ENCODE peak calls at places on chromosomes 2 and 18, in six cellular contexts. One of them, this sample, is unnamed.

GRCh38 chr18:24766376-24766775 is 305.9 kb downstream of the HRH4 start:
- DNase-seq in K562: no peak
- DNase-seq in sigmoid colon: no peak
- DNase-seq in spleen: no peak
- DNase-seq in GM12878: no peak
- DNase-seq in vagina: no peak
- DNase-seq in this sample: no peak

GRCh38 chr2:160426604-160427003 is 67.0 kb downstream of the RBMS1 start:
- DNase-seq in K562: no peak
- DNase-seq in sigmoid colon: no peak
- DNase-seq in spleen: no peak
- DNase-seq in GM12878: no peak
- DNase-seq in vagina: no peak
- DNase-seq in this sample: no peak

GRCh38 chr18:8107426-8107825 is 501.8 kb upstream of the RAB12 start:
- DNase-seq in K562: no peak
- DNase-seq in sigmoid colon: no peak
- DNase-seq in spleen: no peak
- DNase-seq in GM12878: no peak
- DNase-seq in vagina: no peak
- DNase-seq in this sample: no peak

GRCh38 chr18:62610509-62611394 is 87.9 kb downstream of the ZCCHC2 start:
- DNase-seq in K562: peak
- DNase-seq in sigmoid colon: no peak
- DNase-seq in spleen: no peak
- DNase-seq in GM12878: no peak
- DNase-seq in vagina: no peak
- DNase-seq in this sample: no peak

GRCh38 chr18:75162467-75162866 is 46.5 kb downstream of the PTGR3 start:
- DNase-seq in K562: no peak
- DNase-seq in sigmoid colon: no peak
- DNase-seq in spleen: no peak
- DNase-seq in GM12878: no peak
- DNase-seq in vagina: no peak
- DNase-seq in this sample: peak

GRCh38 chr18:50844960-50845359 is 25.1 kb upstream of the MRO start:
- DNase-seq in K562: no peak
- DNase-seq in sigmoid colon: no peak
- DNase-seq in spleen: no peak
- DNase-seq in GM12878: no peak
- DNase-seq in vagina: no peak
- DNase-seq in this sample: no peak

GRCh38 chr2:107817378-107817777 is 9.3 kb upstream of the RGPD4 start:
- DNase-seq in K562: no peak
- DNase-seq in sigmoid colon: no peak
- DNase-seq in spleen: no peak
- DNase-seq in GM12878: no peak
- DNase-seq in vagina: no peak
- DNase-seq in this sample: no peak

GRCh38 chr2:19653336-19653908 is 248.4 kb downstream of the TTC32 start:
- DNase-seq in K562: no peak
- DNase-seq in sigmoid colon: no peak
- DNase-seq in spleen: no peak
- DNase-seq in GM12878: no peak
- DNase-seq in vagina: no peak
- DNase-seq in this sample: no peak

GRCh38 chr2:39119732-39120520 is 925 bp downstream of the SOS1 start:
- DNase-seq in K562: peak
- DNase-seq in sigmoid colon: peak
- DNase-seq in spleen: no peak
- DNase-seq in GM12878: no peak
- DNase-seq in vagina: no peak
- DNase-seq in this sample: no peak

GRCh38 chr18:67266591-67267237 is 249.8 kb downstream of the DSEL start:
- DNase-seq in K562: no peak
- DNase-seq in sigmoid colon: no peak
- DNase-seq in spleen: no peak
- DNase-seq in GM12878: no peak
- DNase-seq in vagina: no peak
- DNase-seq in this sample: no peak

GRCh38 chr2:110853516-110853915 is 121.1 kb downstream of the ACOXL start:
- DNase-seq in K562: peak
- DNase-seq in sigmoid colon: no peak
- DNase-seq in spleen: peak
- DNase-seq in GM12878: no peak
- DNase-seq in vagina: no peak
- DNase-seq in this sample: no peak

GRCh38 chr18:26771524-26771923 is 94.0 kb downstream of the AQP4 start:
- DNase-seq in K562: no peak
- DNase-seq in sigmoid colon: no peak
- DNase-seq in spleen: no peak
- DNase-seq in GM12878: no peak
- DNase-seq in vagina: no peak
- DNase-seq in this sample: no peak

GRCh38 chr2:10373931-10374330 is 71.2 kb downstream of the HPCAL1 start:
- DNase-seq in K562: no peak
- DNase-seq in sigmoid colon: no peak
- DNase-seq in spleen: no peak
- DNase-seq in GM12878: no peak
- DNase-seq in vagina: no peak
- DNase-seq in this sample: no peak

GRCh38 chr2:108023776-108024175 is 37.5 kb downstream of the SLC5A7 start:
- DNase-seq in K562: no peak
- DNase-seq in sigmoid colon: no peak
- DNase-seq in spleen: no peak
- DNase-seq in GM12878: no peak
- DNase-seq in vagina: no peak
- DNase-seq in this sample: no peak

GRCh38 chr2:157107877-157108276 is 149.6 kb upstream of the GALNT5 start:
- DNase-seq in K562: no peak
- DNase-seq in sigmoid colon: no peak
- DNase-seq in spleen: no peak
- DNase-seq in GM12878: no peak
- DNase-seq in vagina: no peak
- DNase-seq in this sample: no peak

GRCh38 chr2:16931441-16931840 is 265.8 kb upstream of the CYRIA start:
- DNase-seq in K562: no peak
- DNase-seq in sigmoid colon: no peak
- DNase-seq in spleen: no peak
- DNase-seq in GM12878: no peak
- DNase-seq in vagina: no peak
- DNase-seq in this sample: no peak

GRCh38 chr2:156434461-156435291 is 1.5 kb upstream of the GPD2 start:
- DNase-seq in K562: no peak
- DNase-seq in sigmoid colon: no peak
- DNase-seq in spleen: no peak
- DNase-seq in GM12878: no peak
- DNase-seq in vagina: no peak
- DNase-seq in this sample: no peak

GRCh38 chr2:222176890-222177289 is 121.9 kb downstream of the PAX3 start:
- DNase-seq in K562: no peak
- DNase-seq in sigmoid colon: no peak
- DNase-seq in spleen: no peak
- DNase-seq in GM12878: no peak
- DNase-seq in vagina: no peak
- DNase-seq in this sample: peak

GRCh38 chr2:16180631-16181030 is 240.3 kb downstream of the MYCN start:
- DNase-seq in K562: no peak
- DNase-seq in sigmoid colon: no peak
- DNase-seq in spleen: no peak
- DNase-seq in GM12878: no peak
- DNase-seq in vagina: no peak
- DNase-seq in this sample: no peak

GRCh38 chr2:48419884-48420511 is 110.0 kb upstream of the STON1 start:
- DNase-seq in K562: no peak
- DNase-seq in sigmoid colon: no peak
- DNase-seq in spleen: peak
- DNase-seq in GM12878: no peak
- DNase-seq in vagina: no peak
- DNase-seq in this sample: no peak

GRCh38 chr2:70670626-70671025 is 97.4 kb downstream of the ADD2 start:
- DNase-seq in K562: no peak
- DNase-seq in sigmoid colon: peak
- DNase-seq in spleen: peak
- DNase-seq in GM12878: no peak
- DNase-seq in vagina: no peak
- DNase-seq in this sample: no peak

GRCh38 chr2:151860210-151860609 is 32.0 kb upstream of the ARL5A start:
- DNase-seq in K562: no peak
- DNase-seq in sigmoid colon: no peak
- DNase-seq in spleen: no peak
- DNase-seq in GM12878: no peak
- DNase-seq in vagina: no peak
- DNase-seq in this sample: no peak

GRCh38 chr2:37746883-37747282 is 75.4 kb upstream of the CDC42EP3 start:
- DNase-seq in K562: no peak
- DNase-seq in sigmoid colon: no peak
- DNase-seq in spleen: no peak
- DNase-seq in GM12878: no peak
- DNase-seq in vagina: no peak
- DNase-seq in this sample: no peak

GRCh38 chr18:57806891-57807280 is 3.8 kb upstream of the ATP8B1 start:
- DNase-seq in K562: no peak
- DNase-seq in sigmoid colon: no peak
- DNase-seq in spleen: no peak
- DNase-seq in GM12878: no peak
- DNase-seq in vagina: no peak
- DNase-seq in this sample: no peak
- H3K27ac ChIP-seq in K562: no peak
- H3K27ac ChIP-seq in sigmoid colon: peak
- H3K27ac ChIP-seq in spleen: peak
- H3K27ac ChIP-seq in GM12878: no peak
- H3K27ac ChIP-seq in vagina: peak
- H3K27ac ChIP-seq in this sample: peak

GRCh38 chr2:239275037-239275685 is 125.7 kb downstream of the HDAC4 start:
- DNase-seq in K562: peak
- DNase-seq in sigmoid colon: peak
- DNase-seq in spleen: peak
- DNase-seq in GM12878: no peak
- DNase-seq in vagina: no peak
- DNase-seq in this sample: no peak
- TF ChIP-seq POLR2AphosphoS5 in K562: peak
- TF ChIP-seq POLR2AphosphoS5 in sigmoid colon: peak
- TF ChIP-seq POLR2AphosphoS5 in spleen: peak
- TF ChIP-seq POLR2AphosphoS5 in GM12878: no peak
- TF ChIP-seq POLR2AphosphoS5 in vagina: peak
- TF ChIP-seq POLR2AphosphoS5 in this sample: peak

GRCh38 chr2:177229448-177230242 is 17.1 kb downstream of the HNRNPA3 start:
- DNase-seq in K562: no peak
- DNase-seq in sigmoid colon: no peak
- DNase-seq in spleen: no peak
- DNase-seq in GM12878: no peak
- DNase-seq in vagina: no peak
- DNase-seq in this sample: no peak

GRCh38 chr2:177231270-177231669 is 18.7 kb downstream of the HNRNPA3 start:
- DNase-seq in K562: no peak
- DNase-seq in sigmoid colon: no peak
- DNase-seq in spleen: no peak
- DNase-seq in GM12878: no peak
- DNase-seq in vagina: no peak
- DNase-seq in this sample: no peak

GRCh38 chr2:177234267-177234666 is 21.7 kb downstream of the HNRNPA3 start:
- DNase-seq in K562: no peak
- DNase-seq in sigmoid colon: no peak
- DNase-seq in spleen: no peak
- DNase-seq in GM12878: no peak
- DNase-seq in vagina: no peak
- DNase-seq in this sample: no peak

GRCh38 chr2:177235855-177236437 is 23.4 kb downstream of the HNRNPA3 start:
- DNase-seq in K562: no peak
- DNase-seq in sigmoid colon: no peak
- DNase-seq in spleen: no peak
- DNase-seq in GM12878: no peak
- DNase-seq in vagina: no peak
- DNase-seq in this sample: no peak

GRCh38 chr2:177232098-177232704 is 19.6 kb downstream of the HNRNPA3 start:
- DNase-seq in K562: no peak
- DNase-seq in sigmoid colon: no peak
- DNase-seq in spleen: no peak
- DNase-seq in GM12878: no peak
- DNase-seq in vagina: no peak
- DNase-seq in this sample: no peak
- H3K27ac ChIP-seq in K562: no peak
- H3K27ac ChIP-seq in sigmoid colon: no peak
- H3K27ac ChIP-seq in spleen: no peak
- H3K27ac ChIP-seq in GM12878: no peak
- H3K27ac ChIP-seq in vagina: no peak
- H3K27ac ChIP-seq in this sample: no peak

GRCh38 chr18:78605255-78605654 is 374.4 kb upstream of the SALL3 start:
- DNase-seq in K562: no peak
- DNase-seq in sigmoid colon: no peak
- DNase-seq in spleen: peak
- DNase-seq in GM12878: no peak
- DNase-seq in vagina: no peak
- DNase-seq in this sample: no peak

GRCh38 chr18:78607784-78608183 is 371.8 kb upstream of the SALL3 start:
- DNase-seq in K562: no peak
- DNase-seq in sigmoid colon: no peak
- DNase-seq in spleen: peak
- DNase-seq in GM12878: no peak
- DNase-seq in vagina: peak
- DNase-seq in this sample: no peak

GRCh38 chr18:78610179-78610578 is 369.4 kb upstream of the SALL3 start:
- DNase-seq in K562: no peak
- DNase-seq in sigmoid colon: no peak
- DNase-seq in spleen: peak
- DNase-seq in GM12878: no peak
- DNase-seq in vagina: peak
- DNase-seq in this sample: no peak

GRCh38 chr18:78610646-78611045 is 369.0 kb upstream of the SALL3 start:
- DNase-seq in K562: no peak
- DNase-seq in sigmoid colon: no peak
- DNase-seq in spleen: peak
- DNase-seq in GM12878: no peak
- DNase-seq in vagina: peak
- DNase-seq in this sample: no peak

GRCh38 chr18:78607221-78607620 is 372.4 kb upstream of the SALL3 start:
- DNase-seq in K562: no peak
- DNase-seq in sigmoid colon: no peak
- DNase-seq in spleen: peak
- DNase-seq in GM12878: no peak
- DNase-seq in vagina: peak
- DNase-seq in this sample: no peak
- TF ChIP-seq POLR2AphosphoS5 in K562: no peak
- TF ChIP-seq POLR2AphosphoS5 in sigmoid colon: no peak
- TF ChIP-seq POLR2AphosphoS5 in spleen: no peak
- TF ChIP-seq POLR2AphosphoS5 in GM12878: no peak
- TF ChIP-seq POLR2AphosphoS5 in vagina: no peak
- TF ChIP-seq POLR2AphosphoS5 in this sample: no peak

GRCh38 chr18:70422061-70422965 is 133.5 kb downstream of the SOCS6 start:
- DNase-seq in K562: peak
- DNase-seq in sigmoid colon: peak
- DNase-seq in spleen: no peak
- DNase-seq in GM12878: no peak
- DNase-seq in vagina: no peak
- DNase-seq in this sample: no peak
- H3K27ac ChIP-seq in K562: no peak
- H3K27ac ChIP-seq in sigmoid colon: no peak
- H3K27ac ChIP-seq in spleen: no peak
- H3K27ac ChIP-seq in GM12878: no peak
- H3K27ac ChIP-seq in vagina: peak
- H3K27ac ChIP-seq in this sample: peak